ENCODE peak calls at places on chromosomes 1 and 21, in seven cellular contexts. K is IMR-90, F is Peyer's patch, O is breast epithelium, Y is heart right ventricle, Z is Panc1, M is transverse colon. C is an unnamed sample.

GRCh38 chr1:95323117-95323516 is 89.1 kb downstream of the RWDD3 start:
- DNase-seq in K (no peak), F (no peak), O (no peak), Y (no peak), Z (no peak), M (no peak), C (no peak)

GRCh38 chr21:24224411-24224810 is 1382.9 kb downstream of the MRPL39 start:
- DNase-seq in K (no peak), F (no peak), O (no peak), Y (no peak), Z (no peak), M (no peak), C (no peak)

GRCh38 chr1:11790880-11791715 is 14.7 kb downstream of the MTHFR start:
- DNase-seq in K (peak), F (peak), O (peak), Y (peak), Z (no peak), M (peak), C (peak)

GRCh38 chr21:16366207-16366606 is 636.4 kb downstream of the USP25 start:
- DNase-seq in K (no peak), F (no peak), O (no peak), Y (no peak), Z (no peak), M (no peak), C (no peak)

GRCh38 chr21:17613242-17613676 is 558 bp upstream of the BTG3 start:
- DNase-seq in K (no peak), F (peak), O (peak), Y (peak), Z (no peak), M (peak), C (no peak)

GRCh38 chr1:3556336-3556735 is 55.0 kb downstream of the MEGF6 start:
- DNase-seq in K (no peak), F (no peak), O (no peak), Y (no peak), Z (no peak), M (no peak), C (no peak)

GRCh38 chr1:51859333-51859732 is 19.2 kb downstream of the NRDC start:
- DNase-seq in K (no peak), F (no peak), O (no peak), Y (no peak), Z (no peak), M (no peak), C (no peak)

GRCh38 chr1:31831397-31832378 is 15.9 kb upstream of the SPOCD1 start:
- DNase-seq in K (peak), F (peak), O (no peak), Y (no peak), Z (no peak), M (no peak), C (no peak)

GRCh38 chr1:41623736-41624135 is 139.3 kb upstream of the EDN2 start:
- DNase-seq in K (no peak), F (peak), O (no peak), Y (no peak), Z (no peak), M (no peak), C (no peak)

GRCh38 chr1:7847599-7847998 is 5.3 kb downstream of the UTS2 start:
- DNase-seq in K (peak), F (no peak), O (no peak), Y (no peak), Z (no peak), M (no peak), C (no peak)

GRCh38 chr1:203045821-203046594 is 19.7 kb downstream of the PPFIA4 start:
- DNase-seq in K (peak), F (no peak), O (no peak), Y (no peak), Z (no peak), M (no peak), C (no peak)

GRCh38 chr1:12148160-12148957 is 18.4 kb upstream of the TNFRSF1B start:
- DNase-seq in K (peak), F (peak), O (no peak), Y (peak), Z (no peak), M (peak), C (no peak)

GRCh38 chr1:210586785-210587184 is 258.1 kb downstream of the HHAT start:
- DNase-seq in K (no peak), F (no peak), O (no peak), Y (no peak), Z (no peak), M (no peak), C (no peak)

GRCh38 chr1:23152966-23153684 is 15.5 kb downstream of the LUZP1 start:
- DNase-seq in K (peak), F (no peak), O (no peak), Y (no peak), Z (no peak), M (no peak), C (no peak)

GRCh38 chr1:21909787-21910503 is 27.2 kb downstream of the HSPG2 start:
- DNase-seq in K (peak), F (no peak), O (peak), Y (peak), Z (no peak), M (no peak), C (no peak)

GRCh38 chr1:51264470-51264869 is 28.4 kb downstream of the RNF11 start:
- DNase-seq in K (peak), F (no peak), O (no peak), Y (no peak), Z (no peak), M (no peak), C (no peak)

GRCh38 chr1:113792986-113793385 is 19.3 kb downstream of the RSBN1 start:
- DNase-seq in K (peak), F (no peak), O (no peak), Y (no peak), Z (no peak), M (no peak), C (no peak)

GRCh38 chr1:152112101-152112884 is 3.0 kb downstream of the TCHH start:
- DNase-seq in K (peak), F (no peak), O (no peak), Y (peak), Z (no peak), M (no peak), C (no peak)

GRCh38 chr1:79193211-79194079 is 186.9 kb upstream of the ADGRL4 start:
- DNase-seq in K (peak), F (no peak), O (no peak), Y (no peak), Z (peak), M (no peak), C (no peak)

GRCh38 chr1:161330346-161330745 is 16.2 kb downstream of the SDHC start:
- DNase-seq in K (no peak), F (no peak), O (no peak), Y (no peak), Z (no peak), M (no peak), C (no peak)

GRCh38 chr1:78155121-78155520 is 109.4 kb downstream of the GIPC2 start:
- DNase-seq in K (no peak), F (no peak), O (no peak), Y (no peak), Z (no peak), M (no peak), C (no peak)

GRCh38 chr1:233543338-233544255 is 70.3 kb upstream of the KCNK1 start:
- DNase-seq in K (peak), F (no peak), O (no peak), Y (no peak), Z (peak), M (no peak), C (no peak)

GRCh38 chr1:11967028-11967547 is 13.2 kb upstream of the MFN2 start:
- DNase-seq in K (no peak), F (peak), O (no peak), Y (no peak), Z (peak), M (peak), C (no peak)

GRCh38 chr1:150931773-150932172 is 5.6 kb downstream of the SETDB1 start:
- DNase-seq in K (peak), F (no peak), O (no peak), Y (no peak), Z (no peak), M (no peak), C (no peak)

GRCh38 chr1:118993712-118994049 is 5.5 kb upstream of the TBX15 start:
- DNase-seq in K (no peak), F (no peak), O (no peak), Y (no peak), Z (no peak), M (no peak), C (no peak)

GRCh38 chr1:37476460-37477197 is 2.2 kb downstream of the ZC3H12A start:
- DNase-seq in K (peak), F (peak), O (peak), Y (peak), Z (no peak), M (peak), C (peak)

GRCh38 chr1:209607795-209608178 is 24.3 kb downstream of the CAMK1G start:
- DNase-seq in K (no peak), F (no peak), O (no peak), Y (no peak), Z (no peak), M (no peak), C (no peak)

GRCh38 chr1:172134087-172134731 is 286.3 kb upstream of the C1orf105 start:
- DNase-seq in K (peak), F (no peak), O (no peak), Y (no peak), Z (no peak), M (no peak), C (no peak)

GRCh38 chr1:10001016-10001665 is 4.1 kb downstream of the RBP7 start:
- DNase-seq in K (no peak), F (no peak), O (no peak), Y (no peak), Z (no peak), M (no peak), C (no peak)

GRCh38 chr1:155128755-155129473 is 1.2 kb downstream of the EFNA1 start:
- DNase-seq in K (no peak), F (peak), O (peak), Y (peak), Z (no peak), M (peak), C (peak)

GRCh38 chr1:169594391-169594790 is 8.1 kb upstream of the F5 start:
- DNase-seq in K (no peak), F (no peak), O (no peak), Y (no peak), Z (no peak), M (no peak), C (no peak)

GRCh38 chr21:42411197-42411869 is 7.6 kb downstream of the UBASH3A start:
- DNase-seq in K (no peak), F (peak), O (no peak), Y (no peak), Z (no peak), M (no peak), C (no peak)
- TF ChIP-seq CTCF in K (no peak), F (no peak), O (no peak), Y (no peak), Z (no peak), M (no peak), C (no peak)

GRCh38 chr1:40397258-40397657 is 23.7 kb downstream of the SMAP2 start:
- DNase-seq in K (no peak), F (no peak), O (no peak), Y (no peak), Z (no peak), M (no peak), C (no peak)

GRCh38 chr1:40395211-40396175 is 22.0 kb downstream of the SMAP2 start:
- DNase-seq in K (no peak), F (no peak), O (no peak), Y (no peak), Z (no peak), M (no peak), C (no peak)

GRCh38 chr1:40396420-40396819 is 22.9 kb downstream of the SMAP2 start:
- DNase-seq in K (no peak), F (no peak), O (no peak), Y (no peak), Z (no peak), M (no peak), C (no peak)

GRCh38 chr1:40401427-40402201 is 28.1 kb downstream of the SMAP2 start:
- DNase-seq in K (no peak), F (no peak), O (no peak), Y (no peak), Z (no peak), M (no peak), C (no peak)

GRCh38 chr1:40399984-40400704 is 26.6 kb downstream of the SMAP2 start:
- DNase-seq in K (no peak), F (no peak), O (no peak), Y (no peak), Z (no peak), M (no peak), C (no peak)
- H3K27ac ChIP-seq in K (no peak), F (peak), O (no peak), Y (no peak), Z (no peak), M (peak), C (peak)

GRCh38 chr1:200528838-200529565 is 91.5 kb downstream of the KIF14 start:
- DNase-seq in K (no peak), F (no peak), O (no peak), Y (no peak), Z (no peak), M (no peak), C (no peak)
- H3K4me3 ChIP-seq in K (no peak), F (no peak), O (no peak), Y (no peak), Z (no peak), M (no peak), C (no peak)

GRCh38 chr1:69589799-69590198 is 22.1 kb downstream of the LRRC7 start:
- DNase-seq in K (no peak), F (no peak), O (no peak), Y (no peak), Z (no peak), M (no peak), C (no peak)

GRCh38 chr1:69585666-69586065 is 17.9 kb downstream of the LRRC7 start:
- DNase-seq in K (no peak), F (no peak), O (no peak), Y (no peak), Z (no peak), M (no peak), C (no peak)
- TF ChIP-seq CTCF in K (no peak), F (no peak), O (no peak), Y (no peak), Z (no peak), M (no peak), C (no peak)

GRCh38 chr1:27787895-27788294 is 14.9 kb downstream of the STX12 start:
- DNase-seq in K (peak), F (no peak), O (no peak), Y (no peak), Z (no peak), M (no peak), C (no peak)

GRCh38 chr1:27785763-27786162 is 12.7 kb downstream of the STX12 start:
- DNase-seq in K (peak), F (peak), O (no peak), Y (no peak), Z (no peak), M (no peak), C (no peak)

GRCh38 chr1:27795601-27796000 is 22.6 kb downstream of the STX12 start:
- DNase-seq in K (peak), F (no peak), O (no peak), Y (no peak), Z (no peak), M (no peak), C (no peak)

GRCh38 chr1:27784664-27785063 is 11.6 kb downstream of the STX12 start:
- DNase-seq in K (no peak), F (no peak), O (no peak), Y (no peak), Z (no peak), M (no peak), C (no peak)

DNA sequence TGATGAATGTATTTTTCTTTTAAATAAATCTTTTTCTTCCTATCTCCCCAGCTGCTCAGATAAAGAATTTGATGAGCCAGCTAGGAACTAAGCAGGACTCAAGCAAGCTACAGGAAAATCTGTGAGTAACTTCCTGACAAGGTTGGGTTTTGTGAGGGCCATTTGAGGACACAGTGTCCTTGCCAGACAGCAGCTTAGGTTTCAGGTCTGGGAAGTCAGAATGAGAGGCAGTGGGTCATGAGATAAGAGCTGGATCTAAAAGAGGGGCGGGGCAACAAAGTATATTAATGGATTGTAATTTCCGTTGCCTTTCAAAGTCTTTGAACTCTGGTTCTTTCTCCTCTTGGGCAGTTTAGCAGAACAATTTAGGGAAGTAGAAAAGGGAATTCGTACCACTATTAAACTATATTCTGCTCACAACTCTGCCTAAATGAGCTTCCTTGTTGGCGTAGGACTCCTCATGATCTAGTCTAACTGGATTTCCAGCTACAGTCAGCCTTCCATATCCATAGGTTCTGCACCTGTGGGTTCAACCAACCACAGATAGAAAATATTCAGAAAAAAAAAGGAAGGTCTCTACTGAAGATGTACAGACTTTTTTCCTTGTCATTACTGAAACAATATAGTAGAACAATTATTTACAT is 16.6 kb downstream of the STX12 start:
- DNase-seq in K (peak), F (no peak), O (no peak), Y (no peak), Z (no peak), M (no peak), C (no peak)
- H3K27ac ChIP-seq in K (no peak), F (no peak), O (peak), Y (peak), Z (no peak), M (peak), C (no peak)

DNA sequence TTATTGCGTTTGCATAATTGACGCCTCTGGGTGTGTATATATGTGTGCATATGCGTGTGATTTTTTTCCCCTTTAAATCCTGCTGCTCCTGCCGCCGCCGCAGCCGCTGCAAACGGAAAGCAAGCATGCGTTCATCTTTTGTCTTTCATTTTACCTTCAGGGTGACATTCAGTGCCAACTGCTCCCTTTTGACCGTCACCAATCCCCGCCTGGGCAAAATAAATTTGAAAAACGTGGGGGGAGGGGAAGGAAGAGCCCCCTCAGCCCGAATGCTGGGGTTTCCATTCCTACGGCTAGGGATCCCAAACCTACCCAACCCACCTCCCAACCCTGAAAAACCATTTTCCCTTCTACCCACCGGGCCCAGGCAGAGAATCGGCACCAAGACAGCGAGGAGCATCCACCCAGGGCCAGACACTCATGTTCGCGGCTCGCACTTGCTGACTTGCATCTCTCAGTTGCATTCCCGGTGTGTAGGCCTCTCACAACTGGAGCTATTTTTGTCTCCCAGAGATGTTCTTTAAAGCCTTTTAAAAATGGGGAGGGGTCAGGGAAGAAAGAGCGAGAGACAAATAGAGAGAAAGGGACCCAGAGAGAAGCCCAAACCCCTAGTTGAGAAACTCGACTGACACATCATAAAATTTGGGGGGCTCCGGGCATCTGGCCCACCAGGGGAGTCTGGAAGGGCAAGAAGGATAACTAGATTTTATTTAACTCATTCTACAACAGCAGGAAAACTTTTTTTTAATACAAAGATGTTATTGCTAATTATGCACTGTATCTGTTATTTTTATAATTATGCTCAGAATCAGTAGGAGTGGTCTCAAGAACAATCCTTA is 367.1 kb upstream of the ESRRG start:
- DNase-seq in K (no peak), F (no peak), O (no peak), Y (no peak), Z (no peak), M (no peak), C (no peak)
- H3K4me3 ChIP-seq in K (peak), F (peak), O (peak), Y (peak), Z (peak), M (peak), C (peak)